ENCODE peak calls at places on chromosome 22, in four cellular contexts. F is gastrocnemius medialis; E is CD4-positive, alpha-beta T cell; U is PC-9. T is an unnamed sample. For H3K9me3, the result is how much of the 10 kb centered on the place peaks cover.

GRCh38 chr22:27879923-27880322 is 39.1 kb downstream of the PITPNB start:
- DNase-seq in F (no peak), E (no peak), U (no peak), T (no peak)

GRCh38 chr22:39184586-39185577 is 32.4 kb upstream of the CBX7 start:
- DNase-seq in F (no peak), U (no peak), E (no peak), T (no peak)

GRCh38 chr22:28570697-28571373 is 108.8 kb downstream of the TTC28 start:
- DNase-seq in U (no peak), E (no peak), F (no peak), T (no peak)

GRCh38 chr22:22168190-22168940 is 76.2 kb upstream of the VPREB1 start:
- DNase-seq in F (no peak), U (no peak), E (no peak), T (peak)

GRCh38 chr22:37784829-37785495 is 22.8 kb upstream of the GCAT start:
- DNase-seq in U (peak), E (no peak), F (no peak), T (peak)

GRCh38 chr22:31124811-31125465 is 2.2 kb downstream of the INPP5J start:
- DNase-seq in E (no peak), U (peak), F (no peak), T (no peak)

GRCh38 chr22:19483481-19484244 is 3.9 kb downstream of the CDC45 start:
- DNase-seq in E (no peak), F (no peak), U (no peak), T (no peak)

GRCh38 chr22:38317237-38317994 is at the start of gene CSNK1E:
- DNase-seq in F (peak), E (peak), U (peak), T (peak)

GRCh38 chr22:45997077-45997774 is 20.3 kb upstream of the WNT7B start:
- DNase-seq in F (peak), E (no peak), U (peak), T (peak)

GRCh38 chr22:31036671-31037550 is 44.2 kb upstream of the SMTN start:
- DNase-seq in F (no peak), E (no peak), U (peak), T (peak)

GRCh38 chr22:48642550-48642949 is 1185.1 kb downstream of the BRD1 start:
- DNase-seq in F (no peak), E (no peak), U (no peak), T (no peak)
- H3K9me3 ChIP-seq in F (under half), E (under half), U (under half), T (under half)

GRCh38 chr22:49525366-49525765 is 302.3 kb downstream of the BRD1 start:
- DNase-seq in U (no peak), F (no peak), E (no peak), T (no peak)

GRCh38 chr22:49523374-49524008 is 304.2 kb downstream of the BRD1 start:
- DNase-seq in E (no peak), U (no peak), F (no peak), T (no peak)

GRCh38 chr22:49522582-49523373 is 304.9 kb downstream of the BRD1 start:
- DNase-seq in U (no peak), F (no peak), E (no peak), T (no peak)

GRCh38 chr22:49525776-49526535 is 301.7 kb downstream of the BRD1 start:
- DNase-seq in F (peak), U (no peak), E (no peak), T (no peak)

GRCh38 chr22:49524362-49524761 is 303.3 kb downstream of the BRD1 start:
- DNase-seq in U (no peak), F (no peak), E (no peak), T (no peak)
- H3K9me3 ChIP-seq in U (under half), F (under half), E (under half), T (under half)

GRCh38 chr22:49021926-49022815 is 805.5 kb downstream of the BRD1 start:
- DNase-seq in F (no peak), E (no peak), U (no peak), T (no peak)
- H3K9me3 ChIP-seq in F (under half), E (under half), U (under half), T (under half)

GRCh38 chr22:36673821-36674220 is 29.7 kb downstream of the CACNG2 start:
- DNase-seq in E (no peak), F (no peak), U (no peak), T (no peak)

GRCh38 chr22:36680038-36680437 is 23.5 kb downstream of the CACNG2 start:
- DNase-seq in E (no peak), U (no peak), F (no peak), T (no peak)

GRCh38 chr22:36682835-36683234 is 20.7 kb downstream of the CACNG2 start:
- DNase-seq in E (no peak), U (no peak), F (no peak), T (no peak)

DNA sequence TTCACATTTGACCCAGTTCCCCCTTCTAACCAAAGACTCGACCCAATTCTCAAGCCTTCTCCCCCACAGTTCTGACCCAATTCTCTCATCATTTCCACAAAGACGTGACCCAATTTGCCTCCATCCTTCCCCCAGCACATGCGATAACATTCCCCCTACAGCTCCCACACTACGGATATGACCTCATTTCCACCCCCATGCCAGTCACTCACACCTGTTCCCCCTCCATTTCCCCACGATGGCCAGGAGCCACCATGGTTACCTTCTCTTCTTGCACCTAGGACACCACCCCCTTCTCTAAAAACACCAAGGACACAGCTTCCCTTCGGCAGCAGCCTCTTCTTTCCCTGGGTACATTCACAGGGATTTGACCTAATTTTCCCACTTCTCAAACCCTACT is 25.1 kb downstream of the CACNG2 start:
- DNase-seq in U (no peak), E (no peak), F (no peak), T (no peak)
- H3K9me3 ChIP-seq in U (under half), E (under half), F (under half), T (under half)

DNA sequence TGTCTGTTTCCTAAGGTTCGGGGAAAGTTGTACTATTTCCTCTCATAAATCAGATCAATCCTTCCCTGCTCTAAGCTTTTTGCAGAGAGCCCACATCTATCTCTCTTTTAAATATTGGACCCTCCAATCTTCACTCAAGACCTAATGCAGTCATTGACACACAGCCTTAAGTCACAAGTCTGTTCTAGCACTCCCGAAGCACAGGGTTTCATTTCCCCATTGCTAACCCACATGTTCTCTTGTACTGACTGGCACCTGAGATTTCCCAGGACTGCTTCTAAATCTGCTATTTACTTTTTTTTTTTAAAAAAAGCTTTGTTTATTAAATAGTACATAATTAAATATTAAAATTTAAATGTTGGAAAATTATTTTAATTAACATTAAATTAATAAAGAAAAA is 674.7 kb downstream of the TBC1D22A start:
- DNase-seq in U (no peak), E (no peak), F (no peak), T (no peak)
- H3K9me3 ChIP-seq in U (under half), E (under half), F (under half), T (under half)

GRCh38 chr22:48301908-48302307 is 1525.8 kb downstream of the BRD1 start:
- DNase-seq in E (no peak), U (no peak), F (no peak), T (no peak)

GRCh38 chr22:48301421-48301820 is 1526.3 kb downstream of the BRD1 start:
- DNase-seq in F (no peak), E (no peak), U (no peak), T (no peak)

GRCh38 chr22:48299124-48299523 is 1528.5 kb downstream of the BRD1 start:
- DNase-seq in F (no peak), E (no peak), U (no peak), T (no peak)

GRCh38 chr22:48299801-48300200 is 1527.9 kb downstream of the BRD1 start:
- DNase-seq in U (no peak), F (no peak), E (no peak), T (no peak)

GRCh38 chr22:48300877-48301276 is 1526.8 kb downstream of the BRD1 start:
- DNase-seq in U (no peak), F (no peak), E (no peak), T (no peak)
- H3K9me3 ChIP-seq in U (under half), F (under half), E (under half), T (under half)

DNA sequence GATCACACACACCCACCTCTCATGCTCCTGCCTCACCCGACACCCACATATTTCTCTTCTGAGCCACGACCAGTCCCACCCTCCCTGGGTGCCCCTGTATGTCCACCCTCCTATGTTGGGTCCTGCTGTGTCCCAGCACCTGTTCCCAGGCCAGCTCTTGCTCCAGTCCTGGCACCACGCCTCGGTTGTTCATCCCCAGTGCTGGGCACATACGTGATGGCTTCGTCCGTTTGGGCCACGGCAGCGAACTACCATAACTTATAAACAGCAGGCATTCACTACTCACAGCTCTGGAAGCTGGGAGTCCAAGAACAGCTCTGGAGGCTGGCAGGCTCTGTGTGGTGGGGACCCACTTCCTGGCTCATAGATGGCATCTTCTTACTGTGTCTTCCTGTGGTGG is 116.9 kb downstream of the BRD1 start:
- DNase-seq in U (no peak), F (no peak), E (no peak), T (no peak)
- H3K9me3 ChIP-seq in U (under half), F (under half), E (under half), T (under half)

GRCh38 chr22:41248314-41248713 is 7.6 kb upstream of the CHADL start:
- DNase-seq in E (no peak), F (no peak), U (no peak), T (no peak)

GRCh38 chr22:41247703-41248102 is 7.0 kb upstream of the CHADL start:
- DNase-seq in E (no peak), U (no peak), F (no peak), T (no peak)

GRCh38 chr22:41250127-41250526 is 9.4 kb upstream of the CHADL start:
- DNase-seq in U (no peak), F (no peak), E (no peak), T (no peak)

GRCh38 chr22:41249442-41249841 is 8.7 kb upstream of the CHADL start:
- DNase-seq in F (no peak), U (no peak), E (no peak), T (no peak)

GRCh38 chr22:41248758-41249157 is 8.0 kb upstream of the CHADL start:
- DNase-seq in E (no peak), F (no peak), U (no peak), T (no peak)
- H3K9me3 ChIP-seq in E (under half), F (under half), U (under half), T (under half)

GRCh38 chr22:42985541-42985925 is 29.4 kb downstream of the PACSIN2 start:
- DNase-seq in U (no peak), E (no peak), F (no peak), T (no peak)
- H3K9me3 ChIP-seq in U (under half), E (under half), F (under half), T (under half)